ENCODE peak calls at places on chromosomes 16 and 17, in nine cellular contexts. One of them, this sample, is unnamed.

GRCh38 chr16:2520784-2521577 is 810 bp downstream of the AMDHD2 start:
- DNase-seq in heart right ventricle: peak
- DNase-seq in thoracic aorta: no peak
- DNase-seq in pancreas: peak
- DNase-seq in IMR-90: no peak
- DNase-seq in lower leg skin: no peak
- DNase-seq in tibial artery: peak
- DNase-seq in NB4: peak
- DNase-seq in CD8-positive, alpha-beta T cell: peak
- DNase-seq in this sample: no peak

GRCh38 chr17:37440424-37440823 is 33.7 kb downstream of the TADA2A start:
- DNase-seq in heart right ventricle: no peak
- DNase-seq in thoracic aorta: no peak
- DNase-seq in pancreas: no peak
- DNase-seq in IMR-90: no peak
- DNase-seq in lower leg skin: no peak
- DNase-seq in tibial artery: no peak
- DNase-seq in NB4: no peak
- DNase-seq in CD8-positive, alpha-beta T cell: no peak
- DNase-seq in this sample: no peak

GRCh38 chr16:48907906-48908634 is 298.1 kb upstream of the N4BP1 start:
- DNase-seq in heart right ventricle: no peak
- DNase-seq in thoracic aorta: no peak
- DNase-seq in pancreas: no peak
- DNase-seq in IMR-90: no peak
- DNase-seq in lower leg skin: no peak
- DNase-seq in tibial artery: no peak
- DNase-seq in NB4: no peak
- DNase-seq in CD8-positive, alpha-beta T cell: no peak
- DNase-seq in this sample: peak

GRCh38 chr17:31443386-31443785 is 51.9 kb downstream of the RAB11FIP4 start:
- DNase-seq in heart right ventricle: no peak
- DNase-seq in thoracic aorta: no peak
- DNase-seq in pancreas: no peak
- DNase-seq in IMR-90: no peak
- DNase-seq in lower leg skin: no peak
- DNase-seq in tibial artery: no peak
- DNase-seq in NB4: no peak
- DNase-seq in CD8-positive, alpha-beta T cell: no peak
- DNase-seq in this sample: no peak

GRCh38 chr17:81345211-81346089 is 49.8 kb upstream of the BAHCC1 start:
- DNase-seq in heart right ventricle: peak
- DNase-seq in thoracic aorta: peak
- DNase-seq in pancreas: peak
- DNase-seq in IMR-90: peak
- DNase-seq in lower leg skin: peak
- DNase-seq in tibial artery: peak
- DNase-seq in NB4: peak
- DNase-seq in CD8-positive, alpha-beta T cell: peak
- DNase-seq in this sample: no peak

GRCh38 chr17:65283704-65284103 is 146.5 kb downstream of the RGS9 start:
- DNase-seq in heart right ventricle: no peak
- DNase-seq in thoracic aorta: no peak
- DNase-seq in pancreas: no peak
- DNase-seq in IMR-90: peak
- DNase-seq in lower leg skin: no peak
- DNase-seq in tibial artery: no peak
- DNase-seq in NB4: no peak
- DNase-seq in CD8-positive, alpha-beta T cell: no peak
- DNase-seq in this sample: no peak

GRCh38 chr16:11032922-11033291 is 88.5 kb downstream of the CLEC16A start:
- DNase-seq in heart right ventricle: no peak
- DNase-seq in thoracic aorta: no peak
- DNase-seq in pancreas: peak
- DNase-seq in IMR-90: peak
- DNase-seq in lower leg skin: peak
- DNase-seq in tibial artery: peak
- DNase-seq in NB4: no peak
- DNase-seq in CD8-positive, alpha-beta T cell: no peak
- DNase-seq in this sample: no peak

GRCh38 chr16:73390936-73391335 is 343.0 kb upstream of the ZFHX3 start:
- DNase-seq in heart right ventricle: no peak
- DNase-seq in thoracic aorta: no peak
- DNase-seq in pancreas: no peak
- DNase-seq in IMR-90: peak
- DNase-seq in lower leg skin: no peak
- DNase-seq in tibial artery: no peak
- DNase-seq in NB4: no peak
- DNase-seq in CD8-positive, alpha-beta T cell: no peak
- DNase-seq in this sample: no peak

GRCh38 chr17:80380068-80381061 is 34.6 kb upstream of the ENDOV start:
- DNase-seq in heart right ventricle: no peak
- DNase-seq in thoracic aorta: no peak
- DNase-seq in pancreas: no peak
- DNase-seq in IMR-90: no peak
- DNase-seq in lower leg skin: no peak
- DNase-seq in tibial artery: no peak
- DNase-seq in NB4: no peak
- DNase-seq in CD8-positive, alpha-beta T cell: no peak
- DNase-seq in this sample: no peak

GRCh38 chr16:3980311-3981111 is 100.0 kb upstream of the CREBBP start:
- DNase-seq in heart right ventricle: no peak
- DNase-seq in thoracic aorta: no peak
- DNase-seq in pancreas: no peak
- DNase-seq in IMR-90: peak
- DNase-seq in lower leg skin: no peak
- DNase-seq in tibial artery: no peak
- DNase-seq in NB4: no peak
- DNase-seq in CD8-positive, alpha-beta T cell: no peak
- DNase-seq in this sample: no peak

GRCh38 chr16:64459821-64460220 is 662.0 kb downstream of the CDH11 start:
- DNase-seq in heart right ventricle: no peak
- DNase-seq in thoracic aorta: no peak
- DNase-seq in pancreas: no peak
- DNase-seq in IMR-90: peak
- DNase-seq in lower leg skin: no peak
- DNase-seq in tibial artery: no peak
- DNase-seq in NB4: no peak
- DNase-seq in CD8-positive, alpha-beta T cell: no peak
- DNase-seq in this sample: no peak

GRCh38 chr16:85302018-85302847 is 190.0 kb upstream of the CIBAR2 start:
- DNase-seq in heart right ventricle: no peak
- DNase-seq in thoracic aorta: no peak
- DNase-seq in pancreas: no peak
- DNase-seq in IMR-90: peak
- DNase-seq in lower leg skin: no peak
- DNase-seq in tibial artery: no peak
- DNase-seq in NB4: peak
- DNase-seq in CD8-positive, alpha-beta T cell: no peak
- DNase-seq in this sample: no peak

GRCh38 chr17:8016632-8017424 is 14.4 kb downstream of the GUCY2D start:
- DNase-seq in heart right ventricle: no peak
- DNase-seq in thoracic aorta: no peak
- DNase-seq in pancreas: peak
- DNase-seq in IMR-90: no peak
- DNase-seq in lower leg skin: no peak
- DNase-seq in tibial artery: peak
- DNase-seq in NB4: peak
- DNase-seq in CD8-positive, alpha-beta T cell: peak
- DNase-seq in this sample: no peak

GRCh38 chr16:50821586-50821985 is 79.7 kb downstream of the CYLD start:
- DNase-seq in heart right ventricle: no peak
- DNase-seq in thoracic aorta: no peak
- DNase-seq in pancreas: no peak
- DNase-seq in IMR-90: peak
- DNase-seq in lower leg skin: no peak
- DNase-seq in tibial artery: no peak
- DNase-seq in NB4: no peak
- DNase-seq in CD8-positive, alpha-beta T cell: no peak
- DNase-seq in this sample: no peak

GRCh38 chr16:86761117-86761971 is 183.0 kb downstream of the FOXL1 start:
- DNase-seq in heart right ventricle: peak
- DNase-seq in thoracic aorta: peak
- DNase-seq in pancreas: no peak
- DNase-seq in IMR-90: peak
- DNase-seq in lower leg skin: no peak
- DNase-seq in tibial artery: peak
- DNase-seq in NB4: peak
- DNase-seq in CD8-positive, alpha-beta T cell: peak
- DNase-seq in this sample: no peak

GRCh38 chr17:58336456-58337094 is 8.0 kb upstream of the TSPOAP1 start:
- DNase-seq in heart right ventricle: no peak
- DNase-seq in thoracic aorta: no peak
- DNase-seq in pancreas: no peak
- DNase-seq in IMR-90: peak
- DNase-seq in lower leg skin: no peak
- DNase-seq in tibial artery: no peak
- DNase-seq in NB4: peak
- DNase-seq in CD8-positive, alpha-beta T cell: no peak
- DNase-seq in this sample: no peak

DNA sequence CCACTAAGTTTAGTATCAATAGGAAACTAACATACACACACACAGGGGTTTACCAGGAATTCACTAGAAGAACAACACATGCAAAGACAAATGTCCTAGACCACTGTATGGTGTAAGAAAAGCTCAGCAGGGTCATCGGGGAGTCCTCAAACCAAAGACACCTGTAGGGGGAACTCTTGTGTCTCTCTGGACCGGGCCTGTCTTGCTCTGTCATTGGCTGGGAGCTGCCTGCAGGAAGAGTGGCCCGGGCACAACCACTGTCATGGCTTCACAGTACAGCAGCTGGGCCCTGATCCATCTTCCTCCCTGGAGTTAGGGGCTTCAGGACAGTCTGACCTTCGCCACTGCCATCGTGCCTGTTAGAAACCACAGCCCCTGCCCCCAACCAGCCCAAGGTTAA is 263.6 kb upstream of the DYNLRB2 start:
- DNase-seq in heart right ventricle: no peak
- DNase-seq in thoracic aorta: no peak
- DNase-seq in pancreas: no peak
- DNase-seq in IMR-90: no peak
- DNase-seq in lower leg skin: no peak
- DNase-seq in tibial artery: no peak
- DNase-seq in NB4: peak
- DNase-seq in CD8-positive, alpha-beta T cell: no peak
- DNase-seq in this sample: no peak
- H3K4me3 ChIP-seq in heart right ventricle: no peak
- H3K4me3 ChIP-seq in thoracic aorta: no peak
- H3K4me3 ChIP-seq in pancreas: no peak
- H3K4me3 ChIP-seq in IMR-90: no peak
- H3K4me3 ChIP-seq in lower leg skin: no peak
- H3K4me3 ChIP-seq in tibial artery: no peak
- H3K4me3 ChIP-seq in NB4: no peak
- H3K4me3 ChIP-seq in CD8-positive, alpha-beta T cell: no peak
- H3K4me3 ChIP-seq in this sample: no peak

DNA sequence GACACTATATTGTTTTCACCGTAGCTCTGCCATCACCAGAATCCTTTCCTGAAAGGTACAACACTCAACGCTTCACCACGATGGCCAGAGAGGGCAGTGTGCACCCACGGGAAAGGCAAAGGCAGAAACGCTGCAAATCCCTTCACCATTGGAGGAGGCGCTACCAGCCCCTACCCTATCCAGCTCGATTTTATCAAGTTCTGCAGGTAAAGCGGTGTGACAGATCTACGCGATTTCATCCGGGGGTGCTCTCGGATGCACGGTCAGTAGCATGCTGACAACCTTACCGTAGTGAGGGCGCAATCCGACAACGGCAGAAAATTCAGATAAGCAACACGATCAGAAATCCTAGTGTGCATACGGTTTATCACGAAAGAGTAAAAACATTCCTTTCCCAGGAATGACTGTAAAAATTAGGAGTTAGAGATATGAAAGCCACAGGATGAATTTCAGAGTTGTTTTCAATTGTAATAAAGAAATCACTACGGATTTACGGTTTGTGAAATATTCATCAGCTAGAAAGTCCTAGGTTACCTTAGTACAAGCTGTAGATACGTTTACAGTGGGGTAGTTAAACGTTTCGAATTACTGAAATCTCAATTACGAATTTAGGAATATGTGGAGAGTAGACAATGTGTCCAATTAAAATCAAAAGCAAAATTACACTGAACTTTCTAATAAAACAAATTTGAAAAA is 1.8 kb downstream of the NETO2 start:
- DNase-seq in heart right ventricle: peak
- DNase-seq in thoracic aorta: peak
- DNase-seq in pancreas: peak
- DNase-seq in IMR-90: peak
- DNase-seq in lower leg skin: peak
- DNase-seq in tibial artery: peak
- DNase-seq in NB4: peak
- DNase-seq in CD8-positive, alpha-beta T cell: peak
- DNase-seq in this sample: peak
- TF ChIP-seq CTCF in heart right ventricle: peak
- TF ChIP-seq CTCF in thoracic aorta: peak
- TF ChIP-seq CTCF in pancreas: peak
- TF ChIP-seq CTCF in IMR-90: peak
- TF ChIP-seq CTCF in lower leg skin: no peak
- TF ChIP-seq CTCF in tibial artery: peak
- TF ChIP-seq CTCF in NB4: peak
- TF ChIP-seq CTCF in CD8-positive, alpha-beta T cell: peak
- TF ChIP-seq CTCF in this sample: peak

DNA sequence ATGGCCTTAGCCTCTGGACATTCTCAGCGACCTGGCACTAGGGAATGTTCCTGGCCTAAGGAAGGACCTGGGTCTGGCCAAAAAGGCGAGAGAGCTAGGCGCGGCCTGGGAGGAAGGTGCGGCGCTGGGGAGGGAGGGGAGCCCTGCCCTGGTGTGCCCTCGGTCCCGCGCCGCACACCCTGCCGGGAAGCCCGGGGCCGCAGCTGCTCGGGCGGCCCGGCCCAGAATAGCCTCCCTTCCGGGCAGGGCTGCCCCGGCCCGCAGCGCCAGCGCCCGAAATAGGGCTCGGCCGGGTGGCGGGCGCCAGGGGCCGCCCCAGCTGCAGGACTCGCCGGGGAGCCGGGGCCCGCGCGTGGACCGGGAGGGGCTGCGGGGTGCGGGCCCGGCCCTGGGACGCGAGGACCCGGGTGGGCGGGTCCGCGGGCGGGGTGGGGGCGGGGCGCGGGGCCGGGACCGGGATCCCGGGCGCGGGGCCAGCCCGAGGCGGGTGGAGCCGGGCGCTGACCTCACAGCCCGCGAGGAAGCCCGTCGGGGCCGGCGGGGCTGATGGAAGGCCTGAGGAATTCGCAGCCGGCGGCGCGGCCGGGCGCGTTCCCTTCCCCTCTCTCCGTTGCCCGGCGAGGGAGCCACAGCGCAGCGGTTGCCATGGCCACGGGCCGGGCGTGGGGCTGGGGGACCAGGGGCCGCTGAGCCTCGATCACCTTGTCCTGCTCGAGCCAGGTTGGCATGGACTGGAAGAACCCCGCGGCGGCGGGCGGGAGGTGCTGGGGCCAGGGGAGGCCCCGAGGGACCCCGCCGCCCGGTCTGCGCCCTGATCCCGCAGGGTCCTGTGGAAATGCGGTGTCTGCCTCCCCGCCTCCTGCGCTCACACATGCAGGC is 18.1 kb downstream of the SOCS3 start:
- DNase-seq in heart right ventricle: peak
- DNase-seq in thoracic aorta: no peak
- DNase-seq in pancreas: peak
- DNase-seq in IMR-90: peak
- DNase-seq in lower leg skin: no peak
- DNase-seq in tibial artery: peak
- DNase-seq in NB4: no peak
- DNase-seq in CD8-positive, alpha-beta T cell: no peak
- DNase-seq in this sample: no peak
- H3K4me3 ChIP-seq in heart right ventricle: no peak
- H3K4me3 ChIP-seq in thoracic aorta: peak
- H3K4me3 ChIP-seq in pancreas: peak
- H3K4me3 ChIP-seq in IMR-90: peak
- H3K4me3 ChIP-seq in lower leg skin: no peak
- H3K4me3 ChIP-seq in tibial artery: peak
- H3K4me3 ChIP-seq in NB4: no peak
- H3K4me3 ChIP-seq in CD8-positive, alpha-beta T cell: peak
- H3K4me3 ChIP-seq in this sample: peak

GRCh38 chr17:63937319-63937718 is 5.2 kb upstream of the CD79B start:
- DNase-seq in heart right ventricle: no peak
- DNase-seq in thoracic aorta: no peak
- DNase-seq in pancreas: no peak
- DNase-seq in IMR-90: no peak
- DNase-seq in lower leg skin: no peak
- DNase-seq in tibial artery: no peak
- DNase-seq in NB4: no peak
- DNase-seq in CD8-positive, alpha-beta T cell: no peak
- DNase-seq in this sample: no peak
- TF ChIP-seq CTCF in heart right ventricle: no peak
- TF ChIP-seq CTCF in thoracic aorta: no peak
- TF ChIP-seq CTCF in pancreas: no peak
- TF ChIP-seq CTCF in IMR-90: no peak
- TF ChIP-seq CTCF in lower leg skin: no peak
- TF ChIP-seq CTCF in tibial artery: no peak
- TF ChIP-seq CTCF in NB4: no peak
- TF ChIP-seq CTCF in CD8-positive, alpha-beta T cell: no peak
- TF ChIP-seq CTCF in this sample: no peak

This sample was measured in GM12864.